ENCODE peak calls at places on chromosome 18, in five cellular contexts. R is ovary, L is IMR-90, A is A549, E is heart left ventricle. V is an unnamed sample.

GRCh38 chr18:5158171-5158570 is 38.9 kb downstream of the AKAIN1 start:
- DNase-seq in A (no peak), R (no peak), L (no peak), E (no peak), V (no peak)

GRCh38 chr18:51711298-51711889 is 513.9 kb upstream of the MEX3C start:
- DNase-seq in E (no peak), L (no peak), A (no peak), R (no peak), V (no peak)

GRCh38 chr18:69992776-69993175 is 45.1 kb upstream of the CD226 start:
- DNase-seq in A (no peak), E (no peak), R (no peak), L (peak; percentile 78), V (no peak)

GRCh38 chr18:50285631-50286321 is 1.7 kb downstream of the CXXC1 start:
- DNase-seq in L (no peak), A (no peak), R (peak; percentile 36), E (no peak), V (no peak)

GRCh38 chr18:74631242-74632087 is 33.8 kb downstream of the ZNF407 start:
- DNase-seq in R (no peak), A (no peak), E (no peak), L (peak; percentile 92), V (no peak)

GRCh38 chr18:63286926-63287325 is 32.6 kb downstream of the BCL2 start:
- DNase-seq in A (no peak), L (no peak), R (no peak), E (no peak), V (no peak)

GRCh38 chr18:54981076-54981475 is 21.8 kb upstream of the CCDC68 start:
- DNase-seq in R (no peak), L (no peak), E (no peak), A (no peak), V (no peak)

GRCh38 chr18:22639626-22640025 is 221.9 kb upstream of the CTAGE1 start:
- DNase-seq in R (no peak), A (no peak), L (peak; percentile 41), E (no peak), V (no peak)

GRCh38 chr18:9765505-9765904 is 57.4 kb downstream of the RAB31 start:
- DNase-seq in E (no peak), L (no peak), A (no peak), R (no peak), V (no peak)

GRCh38 chr18:36130883-36131653 is 1.4 kb downstream of the ELP2 start:
- DNase-seq in L (no peak), A (no peak), R (no peak), E (no peak), V (no peak)

GRCh38 chr18:67519582-67519981 is 3.1 kb upstream of the DSEL start:
- DNase-seq in A (no peak), L (peak; percentile 94), R (no peak), E (no peak), V (no peak)

GRCh38 chr18:2173464-2173863 is 397.8 kb downstream of the METTL4 start:
- DNase-seq in L (peak; percentile 48), R (no peak), A (no peak), E (peak; percentile 69), V (no peak)

GRCh38 chr18:56296381-56296780 is 342.0 kb downstream of the TXNL1 start:
- DNase-seq in R (no peak), A (no peak), E (no peak), L (no peak), V (no peak)

GRCh38 chr18:70907673-70908072 is 618.8 kb downstream of the SOCS6 start:
- DNase-seq in L (no peak), R (no peak), A (peak; percentile 3), E (no peak), V (no peak)

GRCh38 chr18:11996907-11997306 is 15.6 kb downstream of the IMPA2 start:
- DNase-seq in R (no peak), E (no peak), L (no peak), A (no peak), V (no peak)

GRCh38 chr18:11995445-11996189 is 14.3 kb downstream of the IMPA2 start:
- DNase-seq in A (peak; percentile 63), R (peak; percentile 77), L (peak; percentile 77), E (peak; percentile 87), V (peak; percentile 81)

GRCh38 chr18:11996190-11996754 is 15.0 kb downstream of the IMPA2 start:
- DNase-seq in L (no peak), R (no peak), E (no peak), A (no peak), V (no peak)

GRCh38 chr18:11998182-11998581 is 16.9 kb downstream of the IMPA2 start:
- DNase-seq in R (peak; percentile 49), A (no peak), L (no peak), E (peak; percentile 77), V (no peak)

GRCh38 chr18:11997466-11997865 is 16.2 kb downstream of the IMPA2 start:
- DNase-seq in E (no peak), L (no peak), R (no peak), A (no peak), V (no peak)
- H3K27ac ChIP-seq in E (peak overlapping the region; percentile 17), L (no peak overlapping the region), R (no peak overlapping the region), A (peak overlapping the region; percentile 96), V (peak overlapping the region; percentile 91)

GRCh38 chr18:58045265-58046086 is 1.4 kb downstream of the NEDD4L start:
- DNase-seq in E (peak; percentile 29), A (no peak), L (peak; percentile 31), R (peak; percentile 48), V (peak; percentile 78)
- TF ChIP-seq POLR2A in E (no peak), A (no peak), L (no peak), R (no peak), V (peak; percentile 32)

GRCh38 chr18:48852792-48853191 is 98.0 kb downstream of the SMAD7 start:
- DNase-seq in R (no peak), A (no peak), L (no peak), E (no peak), V (no peak)

GRCh38 chr18:48853588-48853987 is 97.2 kb downstream of the SMAD7 start:
- DNase-seq in E (no peak), R (no peak), L (no peak), A (no peak), V (no peak)

GRCh38 chr18:48852292-48852691 is 98.5 kb downstream of the SMAD7 start:
- DNase-seq in L (peak; percentile 46), R (no peak), A (no peak), E (no peak), V (no peak)

GRCh38 chr18:48850891-48851302 is 99.9 kb downstream of the SMAD7 start:
- DNase-seq in A (no peak), E (peak; percentile 69), R (peak; percentile 59), L (peak; percentile 54), V (no peak)

DNA sequence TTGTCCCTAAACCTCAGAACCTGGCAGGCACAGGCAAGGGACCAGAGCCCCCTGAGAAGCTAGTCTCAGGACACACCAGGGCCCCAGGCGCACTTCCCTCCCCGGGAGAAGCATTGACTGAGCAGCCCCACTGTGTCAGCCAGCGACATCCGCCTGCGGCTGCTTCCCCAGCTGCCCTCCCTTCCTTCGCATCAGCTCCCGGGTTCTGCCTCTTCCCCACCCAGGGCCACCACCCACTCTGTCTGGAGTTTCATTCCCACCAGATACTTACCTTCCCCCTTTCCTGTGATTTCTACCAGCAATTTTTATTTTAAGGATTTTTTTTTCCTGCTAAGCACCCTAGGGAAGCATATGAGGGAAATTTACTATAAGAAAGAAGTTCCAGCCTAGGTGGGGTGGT is 99.2 kb downstream of the SMAD7 start:
- DNase-seq in A (no peak), E (peak; percentile 82), L (no peak), R (no peak), V (no peak)
- H3K27ac ChIP-seq in A (peak overlapping the region; percentile 41), E (peak overlapping the region; percentile 92), L (no peak overlapping the region), R (peak overlapping the region; percentile 55), V (peak overlapping the region; percentile 46)

GRCh38 chr18:79962835-79963657 is 1.4 kb upstream of the HSBP1L1 start:
- DNase-seq in E (no peak), R (peak; percentile 29), L (no peak), A (no peak), V (no peak)

GRCh38 chr18:79965119-79965902 is 868 bp downstream of the HSBP1L1 start:
- DNase-seq in R (peak; percentile 63), E (no peak), L (peak; percentile 91), A (peak; percentile 44), V (peak; percentile 80)

GRCh38 chr18:79963658-79964329 is 649 bp upstream of the HSBP1L1 start:
- DNase-seq in A (no peak), L (no peak), E (no peak), R (peak; percentile 38), V (no peak)

GRCh38 chr18:79962311-79962710 is 2.1 kb upstream of the HSBP1L1 start:
- DNase-seq in L (peak; percentile 61), R (peak; percentile 24), E (no peak), A (no peak), V (no peak)

GRCh38 chr18:79964330-79965118 is at the start of gene HSBP1L1:
- DNase-seq in R (peak; percentile 76), E (peak; percentile 70), A (peak; percentile 57), L (no peak), V (peak; percentile 84)
- TF ChIP-seq POLR2A in R (no peak), E (no peak), A (peak; percentile 26), L (no peak), V (peak; percentile 60)

GRCh38 chr18:23998811-23999210 is 15.7 kb upstream of the TTC39C start:
- DNase-seq in A (no peak), R (no peak), L (no peak), E (no peak), V (no peak)
- H3K27ac ChIP-seq in A (no peak overlapping the region), R (no peak overlapping the region), L (no peak overlapping the region), E (no peak overlapping the region), V (peak overlapping the region; percentile 76)